ENCODE peak calls at places on chromosomes 1 and 21, in eight cellular contexts. O, W, Q, V, E, X, N and L are unnamed samples.

GRCh38 chr1:67573481-67573880 is 111.5 kb upstream of the GADD45A start:
- DNase-seq in V (no peak), O (no peak), X (peak; percentile 54), W (no peak), Q (no peak), N (no peak), E (no peak), L (no peak)

GRCh38 chr21:26717146-26717739 is 128.0 kb downstream of the ADAMTS1 start:
- DNase-seq in N (peak; percentile 3), Q (no peak), O (no peak), V (no peak), X (peak; percentile 31), E (no peak), W (peak; percentile 2), L (no peak)

GRCh38 chr1:18201997-18202719 is 94.6 kb downstream of the IGSF21 start:
- DNase-seq in Q (no peak), O (no peak), W (no peak), E (no peak), N (no peak), X (no peak), V (no peak), L (no peak)

GRCh38 chr21:17537299-17537698 is 24.5 kb downstream of the CXADR start:
- DNase-seq in O (peak; percentile 90), N (peak; percentile 6), X (no peak), Q (no peak), V (no peak), E (no peak), W (peak; percentile 67), L (no peak)

GRCh38 chr1:4549933-4550332 is 104.5 kb upstream of the AJAP1 start:
- DNase-seq in N (no peak), E (no peak), X (no peak), Q (no peak), V (peak; percentile 46), W (no peak), O (no peak), L (no peak)

GRCh38 chr1:181712636-181713238 is 229.4 kb downstream of the CACNA1E start:
- DNase-seq in Q (no peak), O (no peak), E (no peak), X (no peak), V (no peak), W (no peak), N (no peak), L (no peak)

GRCh38 chr1:158644479-158644878 is 39.4 kb downstream of the OR10Z1 start:
- DNase-seq in Q (no peak), E (no peak), X (no peak), W (no peak), N (no peak), O (no peak), V (no peak), L (no peak)

GRCh38 chr1:193537266-193538003 is 351.0 kb upstream of the B3GALT2 start:
- DNase-seq in X (no peak), W (no peak), N (no peak), V (no peak), O (no peak), Q (peak; percentile 3), E (no peak), L (no peak)

GRCh38 chr1:167076136-167076710 is 14.0 kb downstream of the GPA33 start:
- DNase-seq in Q (no peak), O (no peak), V (no peak), N (no peak), E (no peak), W (no peak), X (no peak), L (no peak)

GRCh38 chr1:8422439-8423133 is 104.7 kb downstream of the SLC45A1 start:
- DNase-seq in N (no peak), W (peak; percentile 25), E (peak; percentile 21), V (peak; percentile 35), O (no peak), X (peak; percentile 30), Q (no peak), L (no peak)
- TF ChIP-seq CTCF in N (no peak), W (no peak), E (no peak), V (no peak), O (no peak), X (no peak), Q (no peak), L (no peak)

GRCh38 chr1:168139070-168139469 is 2.3 kb upstream of the GPR161 start:
- DNase-seq in O (no peak), N (no peak), Q (no peak), X (no peak), W (no peak), E (no peak), V (no peak), L (no peak)

GRCh38 chr1:168146160-168146539 is 9.4 kb upstream of the GPR161 start:
- DNase-seq in V (no peak), E (no peak), X (no peak), N (no peak), Q (no peak), O (no peak), W (no peak), L (no peak)

GRCh38 chr1:168145184-168146159 is 8.7 kb upstream of the GPR161 start:
- DNase-seq in N (peak; percentile 76), V (peak; percentile 95), X (peak; percentile 79), O (peak; percentile 58), E (peak; percentile 93), W (peak; percentile 69), Q (peak; percentile 75), L (peak; percentile 73)

GRCh38 chr1:168138134-168138533 is 1.4 kb upstream of the GPR161 start:
- DNase-seq in X (peak; percentile 36), N (no peak), W (peak; percentile 1), Q (no peak), O (no peak), V (no peak), E (no peak), L (no peak)

DNA sequence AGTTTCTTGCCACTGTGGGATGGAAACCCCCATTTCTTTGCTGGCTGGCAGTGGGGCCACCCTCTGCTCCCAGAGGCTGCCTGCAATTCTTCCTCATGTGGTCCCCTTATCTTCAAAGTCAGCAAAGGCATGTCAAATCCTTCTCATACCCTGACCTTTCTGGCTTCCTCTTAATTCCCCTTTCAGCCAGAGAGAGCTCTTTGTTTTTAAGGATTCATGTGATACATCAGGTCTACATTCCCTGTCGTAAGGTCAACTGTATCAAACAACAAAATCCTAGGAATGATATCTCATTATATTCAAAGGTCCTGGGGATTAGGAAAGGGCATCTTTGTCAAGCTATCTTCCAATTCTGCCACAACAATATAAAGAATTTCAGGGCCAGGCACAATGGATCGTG is 5.3 kb upstream of the GPR161 start:
- DNase-seq in Q (no peak), W (no peak), X (no peak), O (no peak), E (no peak), N (no peak), V (no peak), L (no peak)
- TF ChIP-seq CTCF in Q (no peak), W (no peak), X (no peak), O (no peak), E (no peak), N (no peak), V (no peak), L (no peak)

DNA sequence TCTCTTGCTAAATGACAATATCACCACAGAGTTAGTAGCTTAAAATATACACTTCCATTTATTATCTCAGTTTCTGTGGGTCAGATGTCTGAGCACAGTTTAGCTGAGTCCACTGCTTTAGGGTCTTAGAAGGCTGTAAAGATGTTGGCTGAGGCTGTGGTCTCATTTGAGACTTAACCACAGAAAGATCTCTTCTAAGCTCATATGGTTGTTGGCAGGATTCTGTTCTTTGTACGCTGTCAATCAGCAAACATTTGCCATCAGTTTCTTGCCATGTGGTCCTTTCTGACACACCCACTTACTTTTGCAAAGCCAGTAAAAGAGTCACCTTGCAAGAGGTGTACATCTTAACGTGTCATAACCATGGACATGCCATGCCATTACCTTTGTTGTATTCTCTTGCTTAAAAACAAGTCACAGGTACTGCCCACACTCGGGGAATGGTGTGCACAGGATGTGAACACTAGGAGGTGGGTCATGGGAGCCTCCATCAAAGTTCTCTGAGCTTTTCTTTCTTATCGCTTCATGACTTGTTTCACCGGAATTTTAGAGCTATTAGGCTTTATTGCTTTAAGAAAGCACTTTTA is 18.7 kb downstream of the DYRK1A start:
- DNase-seq in Q (no peak), V (no peak), N (no peak), O (no peak), E (no peak), X (no peak), W (no peak), L (no peak)
- TF ChIP-seq CTCF in Q (no peak), V (no peak), N (no peak), O (no peak), E (no peak), X (no peak), W (no peak), L (no peak)

GRCh38 chr1:15881961-15882360 is 34.5 kb downstream of the SPEN start:
- DNase-seq in E (no peak), X (no peak), O (no peak), N (no peak), V (no peak), Q (no peak), W (no peak), L (no peak)

GRCh38 chr1:15870421-15870820 is 22.9 kb downstream of the SPEN start:
- DNase-seq in X (peak; percentile 33), Q (no peak), V (no peak), N (peak; percentile 26), E (no peak), O (no peak), W (no peak), L (no peak)

DNA sequence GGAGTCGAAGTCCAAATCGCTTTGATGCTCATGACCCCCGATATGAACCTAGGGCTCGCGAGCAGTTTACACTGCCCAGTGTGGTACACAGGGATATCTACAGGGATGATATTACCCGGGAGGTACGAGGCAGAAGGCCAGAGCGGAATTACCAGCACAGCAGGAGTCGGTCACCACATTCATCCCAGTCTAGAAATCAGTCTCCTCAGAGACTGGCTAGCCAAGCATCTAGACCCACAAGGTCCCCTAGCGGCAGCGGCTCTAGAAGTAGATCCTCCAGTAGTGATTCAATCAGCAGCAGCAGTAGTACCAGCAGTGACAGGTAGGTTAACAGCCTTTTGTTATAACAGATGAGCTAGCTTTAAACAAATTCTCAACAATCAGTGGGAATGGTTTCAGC is 28.9 kb downstream of the SPEN start:
- DNase-seq in Q (no peak), N (no peak), V (no peak), O (no peak), W (no peak), X (no peak), E (peak; percentile 37), L (no peak)
- TF ChIP-seq CTCF in Q (no peak), N (no peak), V (peak; percentile 21), O (no peak), W (peak; percentile 28), X (no peak), E (peak; percentile 40), L (peak; percentile 22)